ENCODE peak calls at places on chromosomes 11 and 22, in six cellular contexts. C is PC-3, L is uterus, D is HepG2, N is prostate gland, R is Peyer's patch. Z is an unnamed sample. For H3K36me3, the result is how much of the 10 kb centered on the place peaks cover.

GRCh38 chr22:20506543-20507252 is 712 bp upstream of the MED15 start:
- DNase-seq in C (no peak), N (no peak), D (no peak), R (no peak), L (no peak), Z (no peak)

GRCh38 chr11:3101921-3102640 is 44.9 kb upstream of the CARS1 start:
- DNase-seq in R (peak), D (no peak), L (no peak), N (no peak), C (no peak), Z (no peak)

GRCh38 chr11:57379732-57380131 is 1.2 kb downstream of the PRG3 start:
- DNase-seq in L (no peak), C (peak), N (no peak), D (no peak), R (no peak), Z (no peak)

GRCh38 chr11:82045748-82046457 is 687.8 kb downstream of the FAM181B start:
- DNase-seq in C (no peak), N (no peak), R (no peak), D (no peak), L (no peak), Z (no peak)

GRCh38 chr11:108584973-108585372 is 8.6 kb downstream of the EXPH5 start:
- DNase-seq in C (peak), L (no peak), D (no peak), N (no peak), R (no peak), Z (no peak)

GRCh38 chr11:67632175-67632981 is 2.6 kb upstream of the NUDT8 start:
- DNase-seq in R (peak), C (peak), L (peak), N (no peak), D (peak), Z (peak)

GRCh38 chr11:107741044-107741823 is 29.4 kb upstream of the SLN start:
- DNase-seq in D (peak), C (peak), L (no peak), N (peak), R (peak), Z (peak)

GRCh38 chr22:37222440-37222971 is 10.2 kb upstream of the SSTR3 start:
- DNase-seq in C (no peak), L (no peak), D (no peak), N (no peak), R (peak), Z (no peak)

GRCh38 chr22:26464312-26464711 is 19.3 kb downstream of the HPS4 start:
- DNase-seq in C (no peak), N (no peak), R (no peak), D (no peak), L (no peak), Z (no peak)

GRCh38 chr11:39220501-39221230 is 2238.8 kb downstream of the LRRC4C start:
- DNase-seq in N (no peak), D (no peak), C (no peak), R (no peak), L (no peak), Z (no peak)

GRCh38 chr11:12276356-12276755 is 101.0 kb upstream of the PARVA start:
- DNase-seq in L (no peak), C (no peak), R (peak), N (no peak), D (no peak), Z (no peak)

GRCh38 chr11:59787816-59788215 is 22.8 kb downstream of the MRPL16 start:
- DNase-seq in L (no peak), R (no peak), C (peak), N (no peak), D (no peak), Z (no peak)

GRCh38 chr11:120086651-120087050 is 51.3 kb downstream of the TRIM29 start:
- DNase-seq in N (no peak), C (no peak), L (no peak), D (no peak), R (no peak), Z (no peak)

GRCh38 chr11:93652161-93652597 is 9.3 kb upstream of the CEP295 start:
- DNase-seq in C (peak), N (peak), L (no peak), R (peak), D (peak), Z (no peak)

GRCh38 chr11:73359341-73359740 is 16.9 kb upstream of the RELT start:
- DNase-seq in D (no peak), R (no peak), N (no peak), C (no peak), L (peak), Z (no peak)

GRCh38 chr11:69531071-69531716 is 49.7 kb downstream of the LINC01488 start:
- DNase-seq in C (no peak), D (no peak), N (no peak), R (no peak), L (no peak), Z (no peak)

GRCh38 chr11:130177782-130178181 is 18.2 kb downstream of the ST14 start:
- DNase-seq in D (no peak), R (no peak), L (no peak), N (no peak), C (no peak), Z (no peak)

GRCh38 chr22:40310081-40310770 is 36.1 kb upstream of the ADSL start:
- DNase-seq in D (no peak), R (no peak), L (peak), C (no peak), N (no peak), Z (no peak)

GRCh38 chr22:35598396-35598710 is 18.8 kb downstream of the MB start:
- DNase-seq in D (no peak), L (no peak), C (no peak), R (no peak), N (no peak), Z (no peak)

GRCh38 chr11:69923196-69923595 is 104.0 kb upstream of the FGF3 start:
- DNase-seq in D (no peak), L (peak), N (no peak), C (no peak), R (no peak), Z (peak)

GRCh38 chr11:36296925-36297604 is 977 bp downstream of the PRR5L start:
- DNase-seq in D (no peak), N (no peak), L (no peak), R (peak), C (no peak), Z (no peak)

GRCh38 chr22:42548597-42549328 is 5.0 kb upstream of the SERHL2 start:
- DNase-seq in L (no peak), R (no peak), C (no peak), N (no peak), D (no peak), Z (no peak)

GRCh38 chr11:16184588-16184987 is 171.8 kb downstream of the SOX6 start:
- DNase-seq in N (no peak), R (peak), L (no peak), D (peak), C (peak), Z (no peak)

GRCh38 chr11:3939211-3939610 is 83.7 kb downstream of the STIM1 start:
- DNase-seq in R (no peak), D (no peak), N (no peak), C (no peak), L (no peak), Z (no peak)

GRCh38 chr11:130761560-130762220 is 154.6 kb downstream of the SNX19 start:
- DNase-seq in C (no peak), L (no peak), D (no peak), N (no peak), R (no peak), Z (no peak)

GRCh38 chr11:74418509-74418895 is 20.3 kb upstream of the PGM2L1 start:
- DNase-seq in D (peak), C (peak), N (no peak), R (no peak), L (no peak), Z (no peak)

GRCh38 chr11:1229471-1230120 is 6.7 kb downstream of the MUC5B start:
- DNase-seq in D (no peak), C (no peak), N (no peak), L (no peak), R (no peak), Z (peak)

GRCh38 chr11:1739576-1739975 is 10.8 kb downstream of the IFITM10 start:
- DNase-seq in C (no peak), R (peak), L (no peak), D (no peak), N (no peak), Z (no peak)

GRCh38 chr11:64339754-64340408 is at the start of gene CCDC88B:
- DNase-seq in R (peak), N (no peak), D (no peak), C (no peak), L (no peak), Z (peak)

GRCh38 chr11:44832452-44832851 is 105.7 kb downstream of the TSPAN18 start:
- DNase-seq in D (no peak), L (no peak), R (no peak), N (no peak), C (no peak), Z (no peak)

GRCh38 chr11:70630816-70631623 is 232.7 kb downstream of the CTTN start:
- DNase-seq in N (no peak), L (no peak), C (no peak), D (no peak), R (no peak), Z (no peak)

GRCh38 chr11:58927393-58928081 is 11.8 kb upstream of the GLYATL1 start:
- DNase-seq in L (no peak), D (peak), C (peak), N (peak), R (peak), Z (no peak)

GRCh38 chr11:27238811-27239210 is 124.2 kb downstream of the CCDC34 start:
- DNase-seq in D (no peak), N (no peak), R (no peak), L (no peak), C (no peak), Z (no peak)
- H3K36me3 ChIP-seq in D (under half), N (under half), R (under half), L (under half), C (under half), Z (under half)

DNA sequence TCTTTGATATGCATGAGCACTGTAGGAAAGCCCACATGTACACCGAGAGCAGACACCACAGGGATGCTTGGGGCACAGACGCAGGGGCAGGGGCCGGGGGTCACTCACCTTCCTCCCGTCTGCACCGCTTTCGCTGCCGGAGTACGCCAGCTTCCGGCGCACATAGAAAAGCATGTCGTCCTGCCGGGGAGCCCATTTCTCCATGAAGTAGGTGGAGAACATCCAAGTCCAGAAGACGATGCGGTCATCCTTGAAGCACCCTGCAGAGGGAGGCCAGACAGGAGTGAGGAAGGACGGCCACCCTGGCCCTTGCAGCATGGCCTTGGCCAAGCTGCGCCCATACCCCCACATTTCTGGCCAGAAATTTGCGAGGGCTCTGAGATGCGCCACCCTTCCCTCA is 28.8 kb downstream of the KIAA0930 start:
- DNase-seq in R (no peak), D (no peak), N (no peak), C (no peak), L (no peak), Z (no peak)
- H3K27ac ChIP-seq in R (peak), D (no peak), N (no peak), C (no peak), L (peak), Z (peak)

GRCh38 chr11:6458352-6458751 is 15.4 kb downstream of the TRIM3 start:
- DNase-seq in C (peak), R (no peak), N (no peak), D (no peak), L (no peak), Z (no peak)

GRCh38 chr11:6456361-6457073 is 15.7 kb upstream of the HPX start:
- DNase-seq in C (no peak), L (no peak), D (no peak), R (no peak), N (no peak), Z (no peak)

GRCh38 chr11:6457581-6458320 is 16.0 kb downstream of the TRIM3 start:
- DNase-seq in L (no peak), N (no peak), R (no peak), D (no peak), C (no peak), Z (no peak)

GRCh38 chr11:6455070-6455469 is 14.3 kb upstream of the HPX start:
- DNase-seq in L (no peak), N (peak), D (no peak), C (no peak), R (no peak), Z (no peak)

DNA sequence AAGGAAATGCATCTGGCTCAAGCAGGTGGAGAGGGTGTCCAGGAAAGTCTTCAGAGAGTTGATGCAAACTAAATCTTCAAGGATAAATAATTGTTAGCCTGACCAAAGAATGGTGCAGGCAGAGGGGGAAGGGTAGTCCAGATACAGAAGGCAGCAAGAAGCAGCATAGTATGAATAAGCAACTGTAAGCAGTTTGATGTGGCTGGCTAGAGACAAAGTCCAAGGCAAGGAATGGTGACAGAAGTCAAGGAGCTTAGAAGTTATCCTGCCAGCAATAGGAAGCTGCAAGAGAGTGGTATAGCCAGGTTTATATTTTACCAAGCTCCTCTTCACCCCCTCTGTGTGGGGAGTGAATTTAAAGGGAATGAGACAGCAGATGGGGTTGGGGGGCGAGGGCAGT is 14.7 kb downstream of the TRIM3 start:
- DNase-seq in C (no peak), D (no peak), N (no peak), R (peak), L (no peak), Z (no peak)
- H3K36me3 ChIP-seq in C (under half), D (under half), N (under half), R (half or more), L (under half), Z (half or more)

GRCh38 chr11:94794287-94795168 is 26.4 kb downstream of the AMOTL1 start:
- DNase-seq in D (no peak), N (peak), R (no peak), C (peak), L (peak), Z (peak)
- H3K27ac ChIP-seq in D (no peak), N (peak), R (peak), C (peak), L (peak), Z (peak)

GRCh38 chr22:30332551-30332950 is 5.8 kb upstream of the TBC1D10A start:
- DNase-seq in C (no peak), D (no peak), N (no peak), L (no peak), R (no peak), Z (no peak)
- H3K36me3 ChIP-seq in C (half or more), D (under half), N (under half), L (under half), R (half or more), Z (half or more)

GRCh38 chr22:22075382-22076163 is 93.0 kb upstream of the TOP3B start:
- DNase-seq in D (no peak), C (no peak), L (no peak), R (no peak), N (no peak), Z (no peak)

GRCh38 chr22:22076361-22076760 is 93.8 kb upstream of the TOP3B start:
- DNase-seq in C (no peak), N (no peak), L (no peak), R (no peak), D (no peak), Z (no peak)

GRCh38 chr22:22073769-22074561 is 91.4 kb upstream of the TOP3B start:
- DNase-seq in R (no peak), N (no peak), D (no peak), L (no peak), C (no peak), Z (no peak)

GRCh38 chr22:22076937-22077703 is 94.5 kb upstream of the TOP3B start:
- DNase-seq in C (peak), N (no peak), D (no peak), R (no peak), L (no peak), Z (no peak)

GRCh38 chr22:22074634-22075381 is 92.2 kb upstream of the TOP3B start:
- DNase-seq in L (no peak), D (no peak), N (no peak), C (peak), R (no peak), Z (no peak)
- H3K27ac ChIP-seq in L (no peak), D (no peak), N (no peak), C (no peak), R (no peak), Z (no peak)

GRCh38 chr11:110452720-110453119 is 23.0 kb downstream of the FDX1 start:
- DNase-seq in C (no peak), L (no peak), R (no peak), D (no peak), N (no peak), Z (no peak)
- H3K36me3 ChIP-seq in C (under half), L (under half), R (under half), D (under half), N (under half), Z (under half)

GRCh38 chr11:115774756-115775155 is 270.5 kb upstream of the CADM1 start:
- DNase-seq in L (no peak), D (no peak), N (no peak), R (no peak), C (no peak), Z (no peak)

GRCh38 chr11:115778928-115779650 is 274.9 kb upstream of the CADM1 start:
- DNase-seq in L (no peak), N (no peak), C (no peak), R (no peak), D (no peak), Z (no peak)

GRCh38 chr11:115775846-115776245 is 271.6 kb upstream of the CADM1 start:
- DNase-seq in N (no peak), L (no peak), R (no peak), D (no peak), C (no peak), Z (no peak)

GRCh38 chr11:115780625-115781024 is 276.4 kb upstream of the CADM1 start:
- DNase-seq in N (no peak), D (no peak), L (no peak), C (no peak), R (no peak), Z (no peak)

DNA sequence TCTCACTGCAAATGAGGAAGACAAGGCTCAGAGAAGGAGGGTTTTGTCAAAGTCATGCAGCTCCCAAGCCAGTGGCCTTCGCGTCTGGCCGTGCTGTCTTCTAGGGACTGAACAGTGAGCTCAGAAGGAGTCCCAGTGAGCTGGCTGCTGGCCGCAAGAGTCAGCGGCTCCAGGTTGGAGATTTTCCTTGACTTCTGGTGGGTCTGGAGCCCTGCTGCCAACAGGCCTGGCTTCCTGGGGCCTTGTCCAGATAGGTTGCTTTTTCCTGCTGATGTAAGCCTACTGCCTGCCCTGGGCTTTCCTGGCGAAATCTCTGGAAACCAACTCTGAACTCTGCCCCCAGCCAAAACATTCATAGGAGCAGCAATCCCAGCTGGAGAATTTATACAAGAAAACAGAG is 272.7 kb upstream of the CADM1 start:
- DNase-seq in N (no peak), D (no peak), C (no peak), R (no peak), L (no peak), Z (no peak)
- H3K27ac ChIP-seq in N (no peak), D (no peak), C (no peak), R (no peak), L (no peak), Z (no peak)

Z was measured in lower lobe of right lung.